ENCODE peak calls at places on chromosomes 12 and 14, in nine cellular contexts. V, S, N, Y, J, T, H, F and E are unnamed samples.

GRCh38 chr14:81164167-81164774 is 56.5 kb downstream of the GTF2A1 start:
- DNase-seq in V (peak; percentile 13), S (peak; percentile 83), N (peak; percentile 33), Y (peak; percentile 78), J (peak; percentile 77), T (peak; percentile 48), H (peak; percentile 70), F (peak; percentile 22), E (peak; percentile 89)

GRCh38 chr14:54642950-54643695 is 76.2 kb downstream of the SAMD4A start:
- DNase-seq in V (no peak), S (no peak), N (no peak), Y (peak; percentile 93), J (no peak), T (no peak), H (no peak), F (no peak), E (peak; percentile 14)

GRCh38 chr14:36454599-36455240 is 65.3 kb downstream of the NKX2-1 start:
- DNase-seq in V (no peak), S (no peak), N (no peak), Y (peak; percentile 79), J (no peak), T (no peak), H (no peak), F (no peak), E (no peak)

GRCh38 chr12:110088936-110089335 is 35.2 kb upstream of the IFT81 start:
- DNase-seq in V (no peak), S (no peak), N (no peak), Y (no peak), J (no peak), T (no peak), H (no peak), F (no peak), E (no peak)

GRCh38 chr12:125089626-125090025 is 24.4 kb downstream of the AACS start:
- DNase-seq in V (no peak), S (no peak), N (no peak), Y (no peak), J (no peak), T (no peak), H (no peak), F (no peak), E (no peak)

GRCh38 chr14:73239463-73240241 is 2.3 kb downstream of the PAPLN start:
- DNase-seq in V (peak; percentile 18), S (no peak), N (peak; percentile 66), Y (no peak), J (peak; percentile 70), T (no peak), H (peak; percentile 42), F (no peak), E (no peak)

GRCh38 chr14:60349663-60350365 is 100.8 kb downstream of the PPM1A start:
- DNase-seq in V (no peak), S (peak; percentile 39), N (no peak), Y (peak; percentile 21), J (no peak), T (no peak), H (peak; percentile 28), F (peak; percentile 21), E (peak; percentile 62)

GRCh38 chr14:76154539-76155126 is 2.9 kb downstream of the GPATCH2L start:
- DNase-seq in V (no peak), S (no peak), N (no peak), Y (no peak), J (no peak), T (no peak), H (no peak), F (no peak), E (no peak)

GRCh38 chr12:114408881-114409795 is 3.2 kb upstream of the TBX5 start:
- DNase-seq in V (no peak), S (no peak), N (peak; percentile 80), Y (no peak), J (no peak), T (no peak), H (no peak), F (no peak), E (no peak)

GRCh38 chr12:131468206-131468605 is 242.7 kb upstream of the SFSWAP start:
- DNase-seq in V (no peak), S (no peak), N (no peak), Y (no peak), J (no peak), T (no peak), H (no peak), F (no peak), E (no peak)

GRCh38 chr14:21510735-21511657 is at the start of gene METTL3:
- DNase-seq in V (peak; percentile 84), S (peak; percentile 99), N (peak; percentile 99), Y (peak; percentile 100), J (peak; percentile 99), T (peak; percentile 97), H (peak; percentile 96), F (peak; percentile 67), E (peak; percentile 97)
- TF ChIP-seq POLR2A in V (peak; percentile 84), S (peak; percentile 65), N (no peak), Y (peak; percentile 97), J (no peak), T (peak; percentile 87), H (peak; percentile 66), F (peak; percentile 75), E (peak; percentile 81)

GRCh38 chr14:22884721-22885523 is 1.9 kb downstream of the REM2 start:
- DNase-seq in V (no peak), S (no peak), N (no peak), Y (no peak), J (no peak), T (no peak), H (no peak), F (no peak), E (no peak)

GRCh38 chr14:22885975-22886374 is 3.0 kb downstream of the REM2 start:
- DNase-seq in V (no peak), S (no peak), N (no peak), Y (no peak), J (no peak), T (no peak), H (no peak), F (no peak), E (no peak)

GRCh38 chr14:22887990-22888378 is 5.0 kb downstream of the REM2 start:
- DNase-seq in V (no peak), S (no peak), N (no peak), Y (no peak), J (no peak), T (peak; percentile 53), H (no peak), F (no peak), E (no peak)

GRCh38 chr14:22887260-22887989 is 4.4 kb downstream of the REM2 start:
- DNase-seq in V (peak; percentile 51), S (peak; percentile 92), N (no peak), Y (no peak), J (peak; percentile 80), T (peak; percentile 80), H (no peak), F (no peak), E (peak; percentile 70)

GRCh38 chr14:22886500-22887259 is 3.7 kb downstream of the REM2 start:
- DNase-seq in V (peak; percentile 78), S (peak; percentile 49), N (peak; percentile 68), Y (no peak), J (peak; percentile 76), T (peak; percentile 45), H (peak; percentile 80), F (peak; percentile 74), E (peak; percentile 85)
- TF ChIP-seq POLR2A in V (peak; percentile 79), S (peak; percentile 66), N (no peak), Y (no peak), J (no peak), T (peak; percentile 79), H (peak; percentile 24), F (no peak), E (peak; percentile 64)

GRCh38 chr12:96195845-96196451 is 1.8 kb downstream of the ELK3 start:
- DNase-seq in V (no peak), S (no peak), N (no peak), Y (no peak), J (peak; percentile 47), T (no peak), H (no peak), F (no peak), E (peak; percentile 16)

GRCh38 chr12:96194901-96195844 is 998 bp downstream of the ELK3 start:
- DNase-seq in V (peak; percentile 46), S (peak; percentile 75), N (peak; percentile 46), Y (no peak), J (peak; percentile 70), T (peak; percentile 80), H (peak; percentile 37), F (peak; percentile 64), E (peak; percentile 27)

GRCh38 chr12:96192926-96193573 is 1.1 kb upstream of the ELK3 start:
- DNase-seq in V (no peak), S (no peak), N (no peak), Y (no peak), J (no peak), T (no peak), H (no peak), F (no peak), E (no peak)

GRCh38 chr12:96193725-96194571 is at the start of gene ELK3:
- DNase-seq in V (peak; percentile 46), S (no peak), N (peak; percentile 82), Y (peak; percentile 50), J (peak; percentile 69), T (no peak), H (peak; percentile 53), F (peak; percentile 56), E (peak; percentile 13)

GRCh38 chr12:96194572-96194889 is 356 bp downstream of the ELK3 start:
- DNase-seq in V (no peak), S (no peak), N (no peak), Y (no peak), J (no peak), T (no peak), H (no peak), F (no peak), E (no peak)
- TF ChIP-seq POLR2A in V (no peak), S (no peak), N (no peak), Y (peak; percentile 9), J (no peak), T (no peak), H (no peak), F (no peak), E (no peak)

DNA sequence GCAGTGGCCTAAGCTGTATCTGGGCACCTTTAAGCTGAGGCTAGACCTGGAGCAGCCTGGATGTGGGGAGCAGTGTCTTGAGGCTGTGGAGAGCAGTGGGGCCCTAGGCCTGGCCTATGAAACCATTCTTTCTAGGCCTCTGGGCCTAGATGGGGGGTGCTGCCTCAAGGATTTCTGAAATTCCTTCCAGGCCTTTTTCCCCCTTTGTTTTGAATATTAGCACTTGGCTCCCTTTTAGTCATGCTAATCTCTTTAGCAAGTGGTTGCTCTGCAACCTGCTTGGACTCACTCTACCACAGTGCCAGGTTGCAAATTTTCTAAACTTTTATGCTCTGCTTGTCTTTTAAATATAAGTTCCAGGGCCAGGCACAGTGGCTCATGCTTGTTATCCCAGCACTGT is 41.6 kb upstream of the RFX4 start:
- DNase-seq in V (no peak), S (no peak), N (no peak), Y (no peak), J (no peak), T (no peak), H (no peak), F (no peak), E (no peak)
- TF ChIP-seq POLR2A in V (no peak), S (no peak), N (no peak), Y (no peak), J (no peak), T (no peak), H (no peak), F (no peak), E (no peak)

GRCh38 chr12:127595506-127595905 is 671.5 kb upstream of the TMEM132C start:
- DNase-seq in V (no peak), S (no peak), N (no peak), Y (no peak), J (no peak), T (no peak), H (no peak), F (no peak), E (no peak)
- TF ChIP-seq POLR2A in V (no peak), S (no peak), N (no peak), Y (no peak), J (no peak), T (no peak), H (no peak), F (no peak), E (no peak)